ENCODE peak calls at places on chromosome 10, in four cellular contexts. O is A549, U is GM12878, E is upper lobe of left lung. Q is an unnamed sample.

GRCh38 chr10:118763202-118763988 is 8.6 kb upstream of the CACUL1 start:
- ATAC-seq in O (peak), U (no peak), E (no peak), Q (no peak)

GRCh38 chr10:50622497-50623298 is 1.1 kb downstream of the SGMS1 start:
- ATAC-seq in E (no peak), O (peak), U (peak), Q (no peak)

GRCh38 chr10:70942125-70942524 is 53.8 kb upstream of the PCBD1 start:
- ATAC-seq in E (no peak), O (no peak), U (no peak), Q (no peak)

GRCh38 chr10:635088-635861 is 54.2 kb downstream of the DIP2C start:
- ATAC-seq in E (peak), O (peak), U (no peak), Q (no peak)

GRCh38 chr10:131641231-131641630 is 259.6 kb upstream of the PPP2R2D start:
- ATAC-seq in E (peak), U (peak), O (no peak), Q (no peak)

GRCh38 chr10:116143673-116144072 is 129.3 kb downstream of the GFRA1 start:
- ATAC-seq in E (no peak), O (no peak), U (no peak), Q (no peak)

GRCh38 chr10:121975295-121976086 is 474 bp upstream of the NSMCE4A start:
- ATAC-seq in U (no peak), E (peak), O (peak), Q (peak)

GRCh38 chr10:13943735-13944398 is 357.1 kb downstream of the PRPF18 start:
- ATAC-seq in O (no peak), E (no peak), U (no peak), Q (no peak)

GRCh38 chr10:79112898-79113431 is 44.2 kb downstream of the ZMIZ1 start:
- ATAC-seq in O (peak), E (peak), U (no peak), Q (peak)

GRCh38 chr10:15344256-15344875 is 26.7 kb downstream of the FAM171A1 start:
- ATAC-seq in E (no peak), U (no peak), O (no peak), Q (no peak)

GRCh38 chr10:3503299-3503698 is 281.7 kb downstream of the KLF6 start:
- ATAC-seq in O (no peak), U (no peak), E (no peak), Q (no peak)

GRCh38 chr10:110834622-110835219 is 37.0 kb upstream of the PDCD4 start:
- ATAC-seq in E (peak), O (no peak), U (no peak), Q (peak)
- TF ChIP-seq POLR2A in E (no peak), O (no peak), U (no peak), Q (no peak)

GRCh38 chr10:113403900-113404299 is 149.0 kb upstream of the HABP2 start:
- ATAC-seq in O (no peak), E (no peak), U (no peak), Q (no peak)
- TF ChIP-seq EP300 in O (no peak), E (no peak), U (no peak), Q (no peak)

DNA sequence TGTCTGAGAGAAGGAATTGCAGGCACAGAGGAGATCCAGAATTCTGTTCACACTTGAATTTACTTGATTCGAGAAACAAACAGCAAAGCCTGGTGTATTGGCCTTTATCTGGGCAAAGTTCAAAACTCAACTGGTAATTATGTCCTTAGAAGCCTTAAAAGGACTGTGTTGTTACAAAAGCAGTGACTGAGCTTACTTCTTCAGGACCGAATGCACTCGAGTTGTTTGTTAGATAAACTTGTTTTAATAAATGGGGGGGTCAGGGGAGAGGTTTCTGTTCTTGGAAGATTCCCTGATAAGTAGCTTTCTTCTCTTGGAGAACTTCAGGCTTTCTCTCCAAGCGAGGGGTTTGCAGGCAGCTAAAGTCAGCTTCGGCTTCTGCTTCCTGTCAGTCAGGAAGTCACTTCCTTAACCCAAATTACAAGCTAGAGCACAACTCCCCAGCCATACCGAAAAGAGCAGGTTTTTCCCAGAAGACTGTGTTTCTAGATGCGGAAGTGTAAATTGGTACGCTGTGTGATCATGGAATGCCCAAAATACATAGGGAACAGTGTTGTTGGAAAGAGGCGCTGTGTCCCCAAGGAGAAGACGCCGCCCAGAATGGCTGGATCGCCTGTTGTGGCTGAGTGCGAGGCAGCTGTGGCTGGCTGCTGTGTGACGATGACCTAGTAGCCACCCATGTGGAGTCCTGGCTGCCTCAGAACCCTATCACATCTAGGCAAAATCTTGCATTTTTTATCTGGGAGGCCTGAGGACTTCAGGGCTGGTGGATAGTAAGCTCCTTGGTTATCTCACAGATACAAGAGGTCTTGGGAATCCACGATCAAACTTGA is 110.4 kb downstream of the TCF7L2 start:
- ATAC-seq in E (no peak), O (no peak), U (no peak), Q (peak)
- TF ChIP-seq POLR2A in E (no peak), O (no peak), U (no peak), Q (no peak)

GRCh38 chr10:5013385-5013784 is 9.7 kb upstream of the AKR1C2 start:
- ATAC-seq in O (no peak), E (no peak), U (no peak), Q (no peak)
- TF ChIP-seq EP300 in O (no peak), E (no peak), U (no peak), Q (no peak)

DNA sequence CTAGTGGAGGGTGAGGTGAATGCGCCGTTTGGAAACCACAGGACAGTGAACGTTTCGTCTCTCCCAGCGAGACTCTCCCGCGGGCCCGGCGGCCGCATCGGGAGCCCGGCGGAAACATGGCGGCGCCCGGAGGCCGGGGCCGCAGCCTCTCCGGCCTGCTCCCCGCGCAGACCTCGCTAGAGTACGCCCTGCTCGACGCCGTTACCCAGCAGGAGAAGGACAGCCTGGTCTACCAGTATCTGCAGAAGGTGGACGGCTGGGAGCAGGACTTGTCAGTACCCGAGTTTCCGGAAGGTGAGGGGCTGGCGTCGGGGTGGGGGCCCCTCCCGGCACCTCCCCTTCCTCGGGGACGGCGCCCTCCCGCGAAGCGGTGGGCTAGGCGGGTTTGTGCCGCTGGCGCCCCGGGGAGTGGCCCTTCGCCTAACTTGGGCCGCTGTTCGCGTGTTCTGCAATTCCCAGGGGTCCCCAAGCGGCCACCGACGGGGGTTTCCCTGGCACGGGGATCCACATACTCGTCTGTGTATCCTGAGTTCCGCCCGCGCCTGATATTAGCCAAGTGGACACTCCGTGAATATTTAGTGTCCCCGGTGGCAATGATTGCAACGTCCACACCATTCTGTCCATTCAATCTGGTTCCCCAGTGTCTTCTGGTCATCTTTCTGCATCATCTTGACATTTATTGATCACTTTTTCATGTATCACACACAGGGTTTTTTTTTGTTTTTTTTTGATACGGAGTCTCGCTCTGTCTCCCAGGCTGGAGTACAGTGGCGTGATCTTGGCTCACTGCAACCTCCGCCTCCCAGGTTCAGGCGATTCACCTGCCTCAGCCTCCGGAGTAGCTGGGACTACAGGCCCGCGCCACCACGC is 531 bp downstream of the NHLRC2 start:
- ATAC-seq in E (peak), U (peak), O (peak), Q (peak)
- TF ChIP-seq POLR2A in E (peak), U (peak), O (peak), Q (peak)

DNA sequence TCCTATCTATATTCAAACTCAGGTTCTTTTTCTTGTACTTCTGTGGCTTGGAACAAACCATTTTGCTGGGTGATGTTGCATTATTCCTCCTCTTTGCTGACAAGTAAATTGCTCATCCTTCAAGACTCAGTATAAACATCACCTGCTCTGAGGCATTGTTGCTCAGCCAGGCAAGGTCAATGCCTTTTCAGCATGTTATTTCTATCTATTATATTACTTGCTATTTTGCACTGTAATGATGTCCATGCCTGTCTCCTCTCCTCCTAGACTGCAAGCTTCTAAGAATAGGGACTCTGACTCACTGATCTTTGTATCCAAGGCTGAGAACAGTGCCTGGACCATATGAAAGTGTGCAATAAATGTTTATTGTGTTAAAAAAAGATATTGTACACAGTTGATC is 293.8 kb downstream of the RNLS start:
- ATAC-seq in O (no peak), E (no peak), U (no peak), Q (no peak)
- TF ChIP-seq EP300 in O (no peak), E (no peak), U (no peak), Q (no peak)

DNA sequence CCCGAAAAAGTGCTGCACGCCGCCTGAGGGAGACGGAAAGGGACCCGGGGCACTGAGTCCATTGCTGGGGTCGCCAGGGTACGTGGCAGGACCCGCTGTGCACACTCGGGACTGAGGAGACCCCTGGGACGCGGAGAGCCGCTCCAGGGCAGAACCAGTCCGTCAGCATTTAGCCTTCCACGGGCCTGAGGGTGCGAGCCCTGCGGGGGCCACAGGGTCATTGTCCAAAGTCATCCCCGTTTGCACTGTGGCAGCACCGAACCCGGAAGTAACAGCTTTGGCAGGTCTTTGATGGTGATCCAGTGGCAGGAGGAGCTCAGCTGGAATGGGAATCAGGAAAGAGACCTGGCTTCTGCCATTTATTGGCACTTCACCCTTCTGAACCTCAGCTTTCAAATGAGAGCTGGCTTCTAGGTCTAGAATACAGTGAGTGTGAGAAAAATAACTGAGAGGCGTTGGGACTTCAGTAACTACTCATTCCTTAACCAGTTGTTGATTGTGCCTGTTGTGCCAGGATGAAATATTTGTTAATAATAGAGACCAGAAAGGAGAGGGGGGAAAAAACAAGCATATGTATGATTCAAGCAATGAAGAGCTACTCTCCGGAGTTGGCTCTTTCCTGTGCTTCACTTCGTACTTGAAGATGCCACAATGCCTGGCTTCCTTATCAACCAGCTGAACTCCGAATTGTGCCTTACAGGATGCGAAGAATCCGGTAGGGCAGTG is 792 bp upstream of the ARHGAP12 start:
- ATAC-seq in U (peak), E (peak), O (peak), Q (peak)
- TF ChIP-seq POLR2A in U (no peak), E (no peak), O (peak), Q (no peak)

GRCh38 chr10:109922976-109923921 is at the start of gene XPNPEP1:
- ATAC-seq in U (peak), O (peak), E (peak), Q (peak)
- TF ChIP-seq EP300 in U (no peak), O (no peak), E (no peak), Q (no peak)

GRCh38 chr10:104300002-104300735 is 31.2 kb downstream of the GSTO2 start:
- ATAC-seq in O (peak), U (no peak), E (peak), Q (peak)
- TF ChIP-seq POLR2A in O (no peak), U (no peak), E (no peak), Q (no peak)

Q was measured in gastroesophageal sphincter.